ENCODE peak calls at places on chromosomes 7 and 10, in ten cellular contexts. K, S, E, P, Z, I, W, G, O and A are unnamed samples.

GRCh38 chr7:116236020-116236630 is 25.8 kb downstream of the TES start:
- DNase-seq in S (peak), E (peak), K (peak), O (peak), P (peak), W (peak), I (peak), G (no peak), Z (no peak), A (no peak)

GRCh38 chr10:132893090-132893489 is 49.3 kb downstream of the CFAP46 start:
- DNase-seq in I (no peak), Z (no peak), K (no peak), E (no peak), G (no peak), O (no peak), W (no peak), S (no peak), P (no peak), A (no peak)

GRCh38 chr7:150560486-150560885 is 6.7 kb upstream of the GIMAP4 start:
- DNase-seq in G (no peak), W (no peak), Z (no peak), P (no peak), O (no peak), I (no peak), E (no peak), S (no peak), K (no peak), A (no peak)

GRCh38 chr7:77743518-77743917 is 47.3 kb downstream of the RSBN1L start:
- DNase-seq in O (no peak), S (no peak), Z (no peak), I (no peak), P (no peak), G (no peak), W (no peak), E (no peak), K (no peak), A (no peak)

GRCh38 chr10:35214607-35215020 is 88.0 kb downstream of the CREM start:
- DNase-seq in S (no peak), G (no peak), O (no peak), I (no peak), Z (no peak), K (no peak), W (no peak), P (no peak), E (no peak), A (no peak)

GRCh38 chr7:418636-419280 is 100.9 kb downstream of the PDGFA start:
- DNase-seq in O (no peak), W (no peak), K (no peak), I (no peak), G (no peak), Z (peak), E (no peak), S (no peak), P (no peak), A (no peak)

GRCh38 chr7:38731195-38731594 is 100.0 kb upstream of the AMPH start:
- DNase-seq in S (no peak), P (no peak), G (no peak), Z (no peak), K (no peak), O (no peak), W (no peak), E (no peak), I (peak), A (no peak)

GRCh38 chr7:117673367-117673766 is 193.5 kb downstream of the CFTR start:
- DNase-seq in G (peak), P (no peak), O (no peak), S (no peak), I (no peak), K (no peak), E (no peak), Z (peak), W (peak), A (no peak)

GRCh38 chr7:132149801-132150310 is 426.4 kb downstream of the PLXNA4 start:
- DNase-seq in O (no peak), K (no peak), G (no peak), I (no peak), Z (no peak), W (no peak), S (no peak), E (no peak), P (no peak), A (no peak)

GRCh38 chr7:4709187-4709586 is 27.1 kb downstream of the FOXK1 start:
- DNase-seq in Z (no peak), I (no peak), G (no peak), P (no peak), W (no peak), S (no peak), E (no peak), O (no peak), K (no peak), A (no peak)

GRCh38 chr10:93553501-93554374 is 12.7 kb upstream of the FFAR4 start:
- DNase-seq in P (no peak), Z (no peak), W (no peak), O (no peak), I (no peak), G (no peak), S (no peak), K (no peak), E (no peak), A (no peak)

GRCh38 chr7:127874951-127875608 is 156.2 kb downstream of the LRRC4 start:
- DNase-seq in P (no peak), S (no peak), W (no peak), I (no peak), K (no peak), E (no peak), G (no peak), O (no peak), Z (no peak), A (no peak)

GRCh38 chr10:36038316-36038715 is 396.2 kb upstream of the FZD8 start:
- DNase-seq in G (no peak), S (no peak), Z (no peak), K (no peak), P (no peak), O (no peak), W (no peak), E (no peak), I (no peak), A (no peak)

GRCh38 chr7:36295090-36295489 is 94.6 kb upstream of the ANLN start:
- DNase-seq in P (no peak), E (no peak), O (no peak), I (no peak), Z (no peak), W (no peak), G (no peak), K (no peak), S (no peak), A (no peak)

GRCh38 chr10:28841625-28842024 is 164.3 kb downstream of the BAMBI start:
- DNase-seq in E (no peak), W (no peak), O (no peak), G (no peak), K (no peak), I (peak), S (no peak), Z (no peak), P (peak), A (no peak)

DNA sequence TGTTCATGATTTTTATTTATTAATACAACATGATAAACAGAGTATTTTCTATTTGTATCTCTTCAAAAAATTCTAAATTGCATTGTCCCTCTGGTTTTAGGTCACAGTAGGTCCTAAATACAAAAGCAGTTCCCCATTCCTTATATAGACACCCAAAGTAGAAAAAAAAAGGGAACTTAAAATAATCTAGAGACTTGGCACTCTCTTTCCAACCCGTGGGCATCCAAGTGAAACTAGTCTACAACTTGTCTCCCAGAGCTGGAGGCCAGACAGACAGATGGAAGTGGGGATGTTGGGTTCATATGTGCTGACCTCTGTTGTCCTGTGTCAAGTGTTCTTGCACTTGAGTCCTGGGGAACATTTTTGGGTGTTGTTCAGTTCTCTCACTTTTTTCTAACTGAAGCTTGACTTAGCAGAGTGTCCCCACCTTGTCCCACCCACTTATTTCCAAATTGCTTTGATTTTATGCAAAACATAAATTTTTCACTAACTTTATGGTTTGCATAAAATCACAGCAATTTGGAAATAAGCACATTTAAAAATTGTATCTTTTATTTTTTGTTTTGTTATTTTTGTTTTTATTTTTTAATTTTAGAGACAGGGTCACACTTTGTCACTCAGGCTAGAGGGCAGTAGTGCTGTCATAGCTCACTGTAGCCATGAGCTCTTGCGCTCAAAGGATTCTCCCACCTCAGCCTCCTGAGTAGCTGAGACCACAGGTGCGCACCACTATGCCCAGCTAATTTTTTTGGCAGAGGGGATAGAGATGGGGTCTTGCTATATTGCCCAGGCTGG is 43.0 kb downstream of the APBB1IP start:
- DNase-seq in E (peak), I (no peak), K (no peak), P (no peak), W (no peak), S (no peak), G (no peak), Z (no peak), O (no peak), A (no peak)
- TF ChIP-seq CTCF in E (peak), I (no peak), K (no peak), P (no peak), W (no peak), S (no peak), G (no peak), Z (no peak), O (no peak), A (no peak)

GRCh38 chr7:122010116-122010515 is 133.9 kb downstream of the AASS start:
- DNase-seq in O (no peak), P (peak), K (no peak), E (no peak), G (no peak), W (no peak), I (no peak), Z (no peak), S (no peak), A (no peak)
- TF ChIP-seq CTCF in O (no peak), P (no peak), K (no peak), E (no peak), G (no peak), W (no peak), I (no peak), Z (no peak), S (no peak), A (no peak)

GRCh38 chr10:130174343-130174742 is 38.2 kb downstream of the GLRX3 start:
- DNase-seq in K (no peak), E (no peak), Z (no peak), P (no peak), W (no peak), S (no peak), O (no peak), G (no peak), I (no peak), A (no peak)

GRCh38 chr10:130177250-130177649 is 41.1 kb downstream of the GLRX3 start:
- DNase-seq in G (no peak), E (no peak), S (no peak), K (no peak), O (no peak), I (no peak), P (no peak), Z (no peak), W (no peak), A (no peak)

GRCh38 chr10:130181858-130182257 is 45.7 kb downstream of the GLRX3 start:
- DNase-seq in I (no peak), E (no peak), P (no peak), W (no peak), S (no peak), O (no peak), G (no peak), K (no peak), Z (no peak), A (no peak)

GRCh38 chr10:130175074-130175473 is 38.9 kb downstream of the GLRX3 start:
- DNase-seq in I (no peak), S (no peak), W (no peak), O (no peak), Z (no peak), P (no peak), K (no peak), G (no peak), E (no peak), A (no peak)

GRCh38 chr10:130179640-130180039 is 43.4 kb downstream of the GLRX3 start:
- DNase-seq in I (peak), E (peak), W (peak), P (peak), K (no peak), S (no peak), Z (no peak), O (peak), G (no peak), A (peak)
- TF ChIP-seq CTCF in I (peak), E (peak), W (peak), P (peak), K (peak), S (no peak), Z (peak), O (peak), G (peak), A (peak)

GRCh38 chr10:103287992-103288391 is 11.1 kb downstream of the INA start:
- DNase-seq in G (no peak), Z (no peak), S (no peak), E (no peak), K (no peak), W (no peak), I (no peak), P (no peak), O (no peak), A (no peak)
- TF ChIP-seq CTCF in G (no peak), Z (no peak), S (no peak), E (no peak), K (no peak), W (no peak), I (no peak), P (no peak), O (no peak), A (no peak)

GRCh38 chr7:1593904-1594421 is 24.1 kb upstream of the PSMG3 start:
- DNase-seq in G (no peak), S (no peak), E (no peak), K (no peak), I (no peak), W (no peak), P (no peak), Z (no peak), O (no peak), A (no peak)

GRCh38 chr7:1595027-1595426 is 25.2 kb upstream of the PSMG3 start:
- DNase-seq in O (no peak), E (no peak), P (no peak), S (no peak), K (no peak), I (no peak), Z (no peak), W (no peak), G (no peak), A (no peak)

GRCh38 chr7:1592299-1592842 is 22.5 kb upstream of the PSMG3 start:
- DNase-seq in K (no peak), Z (peak), E (peak), P (no peak), I (no peak), O (no peak), G (no peak), S (no peak), W (no peak), A (no peak)

GRCh38 chr7:1591876-1592275 is 22.0 kb upstream of the PSMG3 start:
- DNase-seq in S (no peak), G (no peak), W (no peak), Z (no peak), E (peak), K (no peak), P (no peak), I (no peak), O (no peak), A (no peak)

DNA sequence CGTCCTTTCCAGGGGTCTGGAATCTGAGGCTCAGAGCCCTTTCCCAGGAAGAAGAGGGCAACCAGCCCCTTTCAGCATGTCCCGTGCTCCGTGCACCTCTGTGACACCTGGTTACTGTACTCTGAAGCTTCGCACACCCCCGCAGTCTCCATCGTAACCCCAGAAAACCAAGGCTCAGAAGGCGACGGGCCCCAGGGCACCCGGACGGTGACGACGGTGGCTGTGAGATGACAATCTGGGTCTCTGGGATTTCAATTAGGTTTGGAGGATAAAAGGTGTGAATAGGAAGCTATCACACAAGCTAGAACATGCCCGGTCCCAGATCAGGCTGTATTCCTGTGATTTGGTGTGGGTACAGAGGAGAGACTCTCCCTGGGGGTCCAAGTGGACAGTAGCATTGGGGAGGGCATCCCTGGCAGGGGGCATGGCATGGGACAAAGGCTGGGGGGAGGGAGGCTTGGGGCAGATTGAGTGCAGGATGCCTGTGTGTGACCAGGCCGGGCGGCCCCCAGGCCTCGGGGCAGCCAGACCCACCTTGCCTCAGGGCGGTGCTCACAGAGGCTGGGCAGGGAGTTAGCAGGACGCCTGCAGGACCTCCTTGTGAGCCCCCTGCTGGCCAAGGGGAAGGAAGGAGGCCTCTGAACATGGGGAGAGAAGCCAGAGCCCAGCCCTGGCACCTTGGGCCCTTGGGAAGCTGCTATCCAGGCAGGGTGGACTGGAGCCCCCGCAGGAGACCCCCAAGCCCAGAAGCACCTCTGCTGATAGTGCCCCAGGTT is 23.4 kb upstream of the PSMG3 start:
- DNase-seq in S (no peak), I (no peak), W (no peak), P (no peak), E (peak), O (no peak), Z (peak), K (no peak), G (no peak), A (no peak)
- TF ChIP-seq CTCF in S (no peak), I (peak), W (peak), P (peak), E (peak), O (no peak), Z (no peak), K (peak), G (no peak), A (peak)

GRCh38 chr7:19122018-19122588 is 4.7 kb upstream of the TWIST1 start:
- DNase-seq in O (no peak), K (no peak), Z (no peak), W (no peak), G (no peak), P (peak), S (no peak), I (peak), E (peak), A (no peak)
- TF ChIP-seq CTCF in O (peak), K (peak), Z (peak), W (peak), G (no peak), P (peak), S (no peak), I (peak), E (peak), A (peak)

GRCh38 chr10:13518076-13518692 is 10.6 kb downstream of the BEND7 start:
- DNase-seq in K (peak), I (peak), S (no peak), O (no peak), G (no peak), P (no peak), Z (no peak), E (no peak), W (peak), A (no peak)
- TF ChIP-seq CTCF in K (peak), I (peak), S (no peak), O (peak), G (no peak), P (no peak), Z (no peak), E (no peak), W (peak), A (no peak)

DNA sequence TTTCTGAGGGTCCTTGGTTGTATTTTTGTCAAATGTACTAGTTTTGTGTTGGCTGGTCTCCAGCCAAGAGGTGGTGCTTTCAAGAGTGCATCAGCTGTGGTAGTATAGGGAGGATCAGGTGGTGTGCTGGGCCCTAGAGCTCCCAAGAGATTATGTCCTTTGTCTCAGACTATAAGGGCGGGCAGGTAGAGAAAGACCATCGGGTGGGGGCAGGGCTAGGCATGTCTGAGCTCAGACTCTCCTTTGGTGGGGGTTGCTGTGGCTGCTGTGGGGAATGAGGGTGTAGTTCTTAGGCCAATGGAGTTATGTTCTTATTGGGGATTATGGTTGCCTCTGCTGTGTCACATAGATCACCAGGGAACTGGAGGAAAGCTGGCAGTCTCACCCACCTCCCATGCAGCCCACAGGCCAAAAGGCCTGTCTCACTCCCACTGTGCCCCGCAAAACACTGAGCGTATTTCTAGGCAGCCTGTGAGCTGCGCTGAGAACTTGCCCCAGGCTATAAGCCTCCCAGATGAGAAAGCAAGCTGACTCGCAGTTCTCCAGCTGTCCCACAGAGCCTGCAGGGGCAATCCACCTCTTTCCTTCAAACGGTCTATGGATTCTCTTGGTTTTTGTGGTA is 1066.7 kb downstream of the GRM8 start:
- DNase-seq in W (no peak), G (no peak), K (no peak), P (no peak), I (peak), E (no peak), O (no peak), Z (peak), S (no peak), A (no peak)
- TF ChIP-seq CTCF in W (no peak), G (no peak), K (no peak), P (no peak), I (no peak), E (no peak), O (no peak), Z (no peak), S (no peak), A (no peak)